ENCODE peak calls at places on chromosomes 6 and 20, in six cellular contexts. S is CD4-positive, alpha-beta T cell; Z is activated CD4-positive, alpha-beta T cell treated with anti-CD3 and anti-CD28 coated beads for 36 hours; G is caudate nucleus; R is anterior cingulate cortex; V is pancreas. D is an unnamed sample.

GRCh38 chr6:152146385-152146784 is 338.9 kb downstream of the ESR1 start:
- DNase-seq in V (no peak), S (no peak), Z (no peak), G (no peak), R (no peak), D (no peak)

GRCh38 chr6:16333580-16333979 is 95.2 kb downstream of the GMPR start:
- DNase-seq in R (no peak), S (no peak), G (no peak), Z (no peak), V (no peak), D (no peak)

GRCh38 chr6:33974030-33974429 is 170.2 kb upstream of the MLN start:
- DNase-seq in G (no peak), R (no peak), Z (no peak), V (no peak), S (no peak), D (no peak)

GRCh38 chr6:154399097-154399496 is 42.5 kb upstream of the IPCEF1 start:
- DNase-seq in G (no peak), R (no peak), V (no peak), S (no peak), Z (no peak), D (no peak)

GRCh38 chr20:13800728-13801134 is 15.9 kb downstream of the NDUFAF5 start:
- DNase-seq in G (no peak), R (peak), S (no peak), V (peak), Z (no peak), D (no peak)

GRCh38 chr6:100801036-100801435 is 80.1 kb downstream of the ASCC3 start:
- DNase-seq in S (no peak), R (no peak), Z (no peak), V (no peak), G (no peak), D (no peak)

GRCh38 chr6:306641-307061 is 14.4 kb downstream of the DUSP22 start:
- DNase-seq in Z (no peak), G (no peak), V (no peak), R (no peak), S (no peak), D (no peak)

GRCh38 chr6:109790131-109790530 is 99.0 kb downstream of the FIG4 start:
- DNase-seq in S (no peak), V (no peak), G (no peak), R (no peak), Z (no peak), D (no peak)

GRCh38 chr6:47651505-47651944 is 46.9 kb upstream of the ADGRF4 start:
- DNase-seq in G (no peak), R (no peak), Z (no peak), V (no peak), S (no peak), D (no peak)

GRCh38 chr6:138485586-138486248 is 13.6 kb downstream of the NHSL1 start:
- DNase-seq in R (no peak), S (no peak), G (no peak), V (no peak), Z (no peak), D (no peak)

GRCh38 chr20:63702036-63702665 is 5.6 kb downstream of the ARFRP1 start:
- DNase-seq in V (no peak), G (no peak), R (no peak), S (no peak), Z (no peak), D (no peak)

GRCh38 chr20:59455392-59456341 is 148.7 kb upstream of the PHACTR3 start:
- DNase-seq in G (no peak), R (no peak), V (peak), S (no peak), Z (no peak), D (no peak)

GRCh38 chr6:165769884-165770283 is 106.8 kb upstream of the PDE10A start:
- DNase-seq in S (no peak), G (no peak), V (no peak), Z (no peak), R (no peak), D (no peak)

GRCh38 chr20:63319164-63320040 is 26.4 kb downstream of the COL20A1 start:
- DNase-seq in R (no peak), S (peak), G (no peak), Z (peak), V (no peak), D (no peak)

GRCh38 chr6:134669531-134669930 is 280.4 kb downstream of the ALDH8A1 start:
- DNase-seq in G (no peak), S (no peak), V (no peak), Z (no peak), R (no peak), D (no peak)

GRCh38 chr6:158548418-158549161 is 11.3 kb upstream of the TMEM181 start:
- DNase-seq in Z (no peak), V (no peak), G (no peak), R (no peak), S (no peak), D (no peak)

GRCh38 chr20:10671850-10672578 is 1.8 kb downstream of the JAG1 start:
- DNase-seq in V (peak), R (peak), S (no peak), Z (peak), G (peak), D (peak)

GRCh38 chr6:115120394-115120793 is 777.6 kb upstream of the HS3ST5 start:
- DNase-seq in R (no peak), S (no peak), V (no peak), G (no peak), Z (no peak), D (no peak)

GRCh38 chr6:156933201-156934053 is 156.2 kb downstream of the ARID1B start:
- DNase-seq in V (peak), S (no peak), G (no peak), R (no peak), Z (no peak), D (peak)

GRCh38 chr20:59222982-59223610 is 59.5 kb downstream of the ZNF831 start:
- DNase-seq in V (no peak), G (no peak), R (peak), S (no peak), Z (no peak), D (no peak)

GRCh38 chr6:12266571-12266970 is 23.6 kb upstream of the EDN1 start:
- DNase-seq in R (no peak), S (no peak), G (no peak), Z (no peak), V (no peak), D (no peak)

GRCh38 chr6:158818008-158818579 is 1.1 kb downstream of the EZR start:
- DNase-seq in Z (peak), R (peak), G (peak), V (peak), S (peak), D (peak)

GRCh38 chr20:36861875-36862801 is 13.8 kb upstream of the TLDC2 start:
- DNase-seq in V (peak), R (peak), S (no peak), Z (no peak), G (peak), D (no peak)

GRCh38 chr20:31691646-31692275 is 30.9 kb downstream of the BCL2L1 start:
- DNase-seq in G (no peak), R (no peak), S (no peak), Z (no peak), V (no peak), D (no peak)

GRCh38 chr20:4956200-4956810 is 45.0 kb downstream of the SLC23A2 start:
- DNase-seq in R (no peak), V (no peak), S (no peak), G (no peak), Z (no peak), D (no peak)

GRCh38 chr20:16498526-16499140 is 74.6 kb downstream of the KIF16B start:
- DNase-seq in R (no peak), Z (no peak), S (no peak), G (no peak), V (no peak), D (no peak)

GRCh38 chr6:36135053-36135731 is 4.9 kb downstream of the MAPK13 start:
- DNase-seq in Z (no peak), V (no peak), R (no peak), G (no peak), S (no peak), D (no peak)

GRCh38 chr6:22413681-22414305 is 117.0 kb upstream of the PRL start:
- DNase-seq in S (no peak), G (no peak), V (no peak), Z (no peak), R (no peak), D (no peak)

GRCh38 chr6:125421853-125422252 is 120.1 kb upstream of the HDDC2 start:
- DNase-seq in V (no peak), S (no peak), G (peak), Z (no peak), R (no peak), D (no peak)

GRCh38 chr6:37369321-37370196 is 15.8 kb downstream of the RNF8 start:
- DNase-seq in R (no peak), S (no peak), V (no peak), Z (no peak), G (no peak), D (no peak)